ENCODE peak calls at places on chromosomes 13 and 19, in ten cellular contexts. C, P, U, Q, Z, T, V, L, B and F are unnamed samples. For H3K4me1, the result is how much of the 10 kb centered on the place peaks cover.

GRCh38 chr19:21221653-21222052 is 79.8 kb downstream of the ZNF431 start:
- DNase-seq in C (no peak), P (no peak), U (no peak), Q (no peak), Z (no peak), T (no peak), V (no peak), L (no peak), B (no peak), F (no peak)

GRCh38 chr13:23801141-23801540 is 88.1 kb downstream of the MIPEP start:
- DNase-seq in C (no peak), P (no peak), U (no peak), Q (no peak), Z (no peak), T (no peak), V (no peak), L (no peak), B (no peak), F (no peak)

GRCh38 chr13:75482820-75483079 is 781 bp upstream of the TBC1D4 start:
- DNase-seq in C (no peak), P (no peak), U (no peak), Q (no peak), Z (no peak), T (no peak), V (no peak), L (no peak), B (no peak), F (no peak)

GRCh38 chr19:13781547-13781946 is 7.3 kb downstream of the C19orf53 start:
- DNase-seq in C (peak), P (peak), U (peak), Q (peak), Z (peak), T (peak), V (peak), L (peak), B (peak), F (peak)

GRCh38 chr13:22061371-22061805 is 390.5 kb downstream of the FGF9 start:
- DNase-seq in C (no peak), P (no peak), U (no peak), Q (no peak), Z (no peak), T (no peak), V (no peak), L (no peak), B (no peak), F (peak)

GRCh38 chr19:34502582-34503545 is 21.3 kb downstream of the WTIP start:
- DNase-seq in C (no peak), P (no peak), U (peak), Q (no peak), Z (no peak), T (no peak), V (no peak), L (no peak), B (peak), F (no peak)

GRCh38 chr13:53201454-53202225 is 173.0 kb downstream of the OLFM4 start:
- DNase-seq in C (peak), P (peak), U (peak), Q (no peak), Z (no peak), T (peak), V (peak), L (peak), B (no peak), F (no peak)

GRCh38 chr13:48318014-48318713 is 14.6 kb downstream of the RB1 start:
- DNase-seq in C (no peak), P (no peak), U (peak), Q (no peak), Z (no peak), T (peak), V (no peak), L (no peak), B (no peak), F (no peak)

GRCh38 chr13:20002766-20003165 is 44.2 kb downstream of the ZMYM2 start:
- DNase-seq in C (no peak), P (no peak), U (no peak), Q (no peak), Z (no peak), T (no peak), V (no peak), L (no peak), B (no peak), F (peak)

GRCh38 chr13:96984061-96984508 is 10.2 kb downstream of the OXGR1 start:
- DNase-seq in C (peak), P (peak), U (no peak), Q (no peak), Z (peak), T (peak), V (peak), L (peak), B (no peak), F (peak)

GRCh38 chr19:5627395-5627904 is 4.6 kb downstream of the SAFB start:
- DNase-seq in C (peak), P (no peak), U (peak), Q (peak), Z (peak), T (peak), V (peak), L (peak), B (peak), F (no peak)

GRCh38 chr13:35891973-35892441 is 239.2 kb downstream of the DCLK1 start:
- DNase-seq in C (no peak), P (peak), U (no peak), Q (no peak), Z (no peak), T (no peak), V (no peak), L (no peak), B (peak), F (no peak)

GRCh38 chr13:98273824-98274786 is 97.0 kb upstream of the RNF113B start:
- DNase-seq in C (no peak), P (no peak), U (no peak), Q (no peak), Z (no peak), T (no peak), V (peak), L (no peak), B (peak), F (no peak)

GRCh38 chr19:53785196-53785889 is 38.8 kb downstream of the NLRP12 start:
- DNase-seq in C (no peak), P (no peak), U (no peak), Q (no peak), Z (no peak), T (no peak), V (no peak), L (no peak), B (no peak), F (peak)

GRCh38 chr13:74250738-74251190 is 116.6 kb upstream of the KLF12 start:
- DNase-seq in C (no peak), P (peak), U (no peak), Q (no peak), Z (no peak), T (no peak), V (no peak), L (no peak), B (peak), F (no peak)

GRCh38 chr13:79918620-79919019 is 422.3 kb downstream of the SPRY2 start:
- DNase-seq in C (no peak), P (no peak), U (no peak), Q (no peak), Z (no peak), T (no peak), V (peak), L (no peak), B (no peak), F (no peak)

GRCh38 chr19:31349160-31349881 is at the start of gene TSHZ3:
- DNase-seq in C (peak), P (peak), U (peak), Q (peak), Z (peak), T (peak), V (peak), L (peak), B (peak), F (no peak)

GRCh38 chr19:5652261-5652660 is 28.1 kb downstream of the MICOS13 start:
- DNase-seq in C (peak), P (no peak), U (no peak), Q (no peak), Z (no peak), T (no peak), V (no peak), L (no peak), B (no peak), F (no peak)

GRCh38 chr13:69600811-69601210 is 506.8 kb upstream of the ATXN8OS start:
- DNase-seq in C (no peak), P (no peak), U (no peak), Q (no peak), Z (no peak), T (no peak), V (no peak), L (no peak), B (no peak), F (no peak)

GRCh38 chr19:29672933-29673336 is 7.7 kb downstream of the PLEKHF1 start:
- DNase-seq in C (no peak), P (no peak), U (no peak), Q (peak), Z (no peak), T (no peak), V (no peak), L (no peak), B (no peak), F (no peak)

GRCh38 chr19:55640043-55640576 is 692 bp upstream of the ZNF580 start:
- DNase-seq in C (peak), P (peak), U (peak), Q (peak), Z (peak), T (peak), V (peak), L (peak), B (peak), F (peak)

GRCh38 chr19:1450735-1451669 is 1.1 kb downstream of the APC2 start:
- DNase-seq in C (no peak), P (no peak), U (no peak), Q (no peak), Z (no peak), T (no peak), V (no peak), L (no peak), B (no peak), F (no peak)

GRCh38 chr13:102198418-102199322 is 203.2 kb downstream of the FGF14 start:
- DNase-seq in C (no peak), P (peak), U (no peak), Q (no peak), Z (no peak), T (no peak), V (no peak), L (no peak), B (peak), F (no peak)

GRCh38 chr19:55176116-55176515 is 4.0 kb downstream of the SYT5 start:
- DNase-seq in C (no peak), P (no peak), U (no peak), Q (no peak), Z (no peak), T (no peak), V (no peak), L (no peak), B (no peak), F (no peak)

GRCh38 chr13:98998831-98999634 is 21.2 kb upstream of the DOCK9 start:
- DNase-seq in C (no peak), P (no peak), U (no peak), Q (no peak), Z (no peak), T (no peak), V (no peak), L (no peak), B (no peak), F (no peak)

GRCh38 chr13:46339035-46339666 is 47.9 kb downstream of the RUBCNL start:
- DNase-seq in C (peak), P (peak), U (peak), Q (peak), Z (peak), T (no peak), V (no peak), L (no peak), B (peak), F (no peak)

GRCh38 chr13:25232937-25233515 is 54.3 kb downstream of the MTMR6 start:
- DNase-seq in C (no peak), P (peak), U (no peak), Q (no peak), Z (no peak), T (no peak), V (peak), L (no peak), B (peak), F (peak)

GRCh38 chr13:73187106-73187505 is 128.3 kb downstream of the KLF5 start:
- DNase-seq in C (no peak), P (peak), U (no peak), Q (no peak), Z (no peak), T (no peak), V (no peak), L (peak), B (no peak), F (no peak)

GRCh38 chr13:79917628-79918027 is 423.3 kb downstream of the SPRY2 start:
- DNase-seq in C (no peak), P (no peak), U (no peak), Q (peak), Z (no peak), T (no peak), V (no peak), L (no peak), B (no peak), F (no peak)

GRCh38 chr19:10086904-10087256 is 763 bp downstream of the SHFL start:
- DNase-seq in C (no peak), P (peak), U (no peak), Q (no peak), Z (no peak), T (no peak), V (peak), L (no peak), B (no peak), F (no peak)

GRCh38 chr13:40980466-40980865 is 38.6 kb downstream of the ELF1 start:
- DNase-seq in C (no peak), P (no peak), U (no peak), Q (no peak), Z (no peak), T (no peak), V (no peak), L (no peak), B (no peak), F (no peak)
- H3K4me1 ChIP-seq in C (half or more), P (under half), U (half or more), Q (half or more), Z (half or more), T (half or more), V (under half), L (under half), B (under half), F (under half)

DNA sequence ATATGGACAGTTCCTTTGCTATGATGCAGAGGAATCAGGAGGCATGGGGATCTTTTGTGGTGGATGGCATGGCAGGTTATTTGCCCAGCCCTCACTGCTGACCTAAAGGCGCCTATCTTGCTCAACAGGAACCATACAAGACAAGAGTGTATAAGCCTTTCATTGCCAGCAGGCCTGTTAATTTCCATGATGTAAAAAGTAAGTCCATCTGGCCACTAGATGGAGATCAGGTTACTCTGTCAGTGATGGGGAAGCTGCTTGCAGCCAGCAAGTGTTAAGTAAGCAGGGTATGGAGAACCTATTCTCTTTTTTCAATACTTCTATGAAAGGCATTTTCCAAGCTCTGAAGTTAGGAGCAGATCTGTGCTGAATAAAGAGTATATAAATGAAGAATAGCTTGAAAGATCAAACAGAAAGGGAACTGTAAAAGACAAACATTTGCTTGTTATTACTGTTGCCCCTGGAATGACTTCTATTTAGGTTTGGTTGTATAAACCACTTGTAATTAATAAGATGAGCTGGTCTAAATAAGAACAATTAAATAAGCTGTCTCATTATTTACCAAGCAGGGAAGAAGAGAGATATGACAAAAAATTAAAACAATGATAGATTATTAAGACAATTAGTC is 210.9 kb downstream of the RGCC start:
- DNase-seq in C (no peak), P (peak), U (no peak), Q (peak), Z (peak), T (peak), V (peak), L (peak), B (peak), F (peak)
- TF ChIP-seq CTCF in C (peak), P (peak), U (peak), Q (peak), Z (peak), T (peak), V (peak), L (peak), B (peak), F (peak)

DNA sequence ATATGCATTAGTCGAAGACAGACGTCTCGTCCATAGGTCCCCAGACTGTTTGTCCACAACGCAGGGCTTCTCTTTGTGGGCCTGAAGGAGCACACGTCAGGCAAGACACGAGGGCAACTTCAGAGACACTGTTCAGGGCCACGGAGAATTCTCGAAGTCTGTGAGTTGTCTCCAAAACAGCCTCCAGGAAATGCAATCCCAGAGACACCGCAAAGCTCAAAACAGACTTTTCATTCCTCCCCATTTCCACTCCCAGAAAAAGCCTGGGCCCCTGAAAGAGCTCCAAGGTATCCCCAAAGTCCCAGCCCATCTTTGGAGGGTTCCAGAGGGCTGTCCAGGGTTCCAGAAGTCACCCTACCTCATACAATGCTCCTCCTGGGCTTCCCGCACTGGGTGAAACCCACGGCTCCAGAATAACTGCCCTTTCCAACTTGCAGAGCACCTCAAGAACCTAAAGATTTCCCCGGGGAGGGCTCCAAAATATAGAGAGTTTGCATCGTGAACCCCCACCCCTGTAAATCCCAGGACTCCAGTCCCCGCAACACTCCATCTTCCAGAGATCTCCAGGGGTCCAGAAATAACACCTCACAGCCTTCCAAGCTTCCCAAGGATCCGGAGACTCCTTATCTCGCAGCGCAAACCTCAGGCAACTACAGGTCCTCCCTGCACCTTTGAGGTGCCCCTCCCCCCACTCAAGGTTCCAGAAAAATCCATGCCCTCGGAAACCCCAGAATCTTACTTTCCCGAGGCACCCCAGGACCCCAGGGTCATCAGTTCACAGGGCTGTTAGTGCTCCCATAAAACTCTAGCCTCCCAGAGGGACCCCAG is 690 bp upstream of the FTL start:
- DNase-seq in C (peak), P (peak), U (peak), Q (no peak), Z (no peak), T (peak), V (peak), L (peak), B (peak), F (peak)
- H3K4me3 ChIP-seq in C (peak), P (peak), U (peak), Q (peak), Z (peak), T (no peak), V (peak), L (peak), B (peak), F (peak)

GRCh38 chr19:38698225-38699026 is 45.8 kb downstream of the CAPN12 start:
- DNase-seq in C (no peak), P (no peak), U (no peak), Q (no peak), Z (no peak), T (no peak), V (peak), L (no peak), B (no peak), F (no peak)
- H3K4me1 ChIP-seq in C (half or more), P (under half), U (half or more), Q (half or more), Z (half or more), T (half or more), V (under half), L (under half), B (under half), F (half or more)

DNA sequence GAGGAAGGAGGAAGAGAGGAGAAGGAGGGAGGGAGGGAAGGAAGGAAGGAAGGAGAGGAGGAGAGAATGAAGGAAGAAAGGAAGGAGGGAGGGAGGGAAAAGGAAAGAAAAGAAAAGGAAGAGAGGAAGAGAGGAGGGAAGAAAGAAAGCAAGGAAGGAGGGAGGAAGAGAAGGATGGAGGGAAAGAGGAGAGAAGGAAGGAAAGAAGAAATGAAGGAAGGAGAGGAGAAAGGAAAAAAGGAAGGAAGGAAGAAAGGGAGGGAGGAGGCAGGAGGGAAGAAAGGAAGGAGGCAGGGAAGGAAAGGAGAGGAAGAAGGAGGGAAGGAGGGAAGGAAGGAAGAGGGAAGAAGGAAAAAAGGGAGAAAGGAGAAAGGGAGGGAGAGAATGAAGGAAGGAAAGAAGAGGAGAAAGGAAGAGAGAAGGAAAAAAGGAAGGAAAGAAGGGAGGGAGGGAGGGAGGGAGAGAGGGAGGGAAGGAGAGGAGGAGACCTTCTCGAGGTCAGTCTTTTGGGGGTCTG is 13.4 kb upstream of the CASP14 start:
- DNase-seq in C (no peak), P (no peak), U (no peak), Q (no peak), Z (no peak), T (no peak), V (no peak), L (no peak), B (no peak), F (no peak)
- TF ChIP-seq CTCF in C (no peak), P (no peak), U (no peak), Q (no peak), Z (no peak), T (no peak), V (no peak), L (no peak), B (no peak), F (no peak)

DNA sequence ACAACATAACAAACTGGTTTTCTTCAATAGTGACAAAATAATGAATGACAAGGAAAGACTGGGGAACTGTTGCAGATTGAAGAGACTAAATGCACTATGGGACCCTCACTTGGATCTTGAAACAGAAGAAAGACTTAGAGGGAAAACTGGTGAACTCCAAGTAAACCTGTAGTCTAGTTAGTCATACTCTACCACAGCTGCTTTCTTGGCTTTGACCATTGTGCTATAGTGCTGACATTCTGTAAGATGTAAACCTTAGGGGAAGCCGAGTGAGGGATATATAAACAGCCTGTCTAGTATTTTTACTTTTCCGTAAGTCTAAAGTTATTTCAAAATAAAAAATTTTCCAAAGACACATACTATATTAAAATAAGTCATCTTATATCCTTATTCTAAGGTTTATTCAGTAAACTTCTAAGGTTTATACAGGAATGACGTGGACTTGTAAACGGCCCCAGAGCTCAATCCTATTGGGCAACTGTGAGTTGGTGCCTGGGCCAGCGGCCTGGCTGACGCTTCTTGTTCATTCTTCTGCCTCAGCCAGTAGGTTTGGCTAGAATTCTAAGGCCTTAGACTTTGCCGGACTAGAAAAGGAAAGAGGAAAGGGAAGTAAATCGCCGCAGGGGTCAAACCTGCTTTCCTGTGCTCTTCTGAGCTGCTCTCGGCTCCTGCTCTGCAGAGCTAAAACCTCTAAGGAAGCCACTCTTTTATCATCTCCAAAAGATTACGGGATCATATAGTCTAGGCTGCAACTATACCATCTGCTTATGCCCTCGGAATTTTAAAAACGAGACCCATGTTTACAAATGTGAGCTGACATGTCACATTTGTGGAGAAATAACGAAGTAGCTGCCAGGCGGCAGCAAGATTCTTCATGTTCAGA is 33.7 kb upstream of the UBE2L5 start:
- DNase-seq in C (no peak), P (peak), U (no peak), Q (peak), Z (peak), T (no peak), V (peak), L (no peak), B (peak), F (no peak)
- H3K4me3 ChIP-seq in C (no peak), P (no peak), U (no peak), Q (no peak), Z (no peak), T (no peak), V (no peak), L (no peak), B (peak), F (no peak)